ENCODE peak calls at places on chromosome 3, in four cellular contexts. One of them, this sample, is unnamed.

GRCh38 chr3:13025778-13026518 is 47.3 kb downstream of the IQSEC1 start:
- DNase-seq in HepG2: no peak
- DNase-seq in H1: no peak
- DNase-seq in GM12891: no peak
- DNase-seq in this sample: no peak

GRCh38 chr3:197168606-197169005 is 129.8 kb downstream of the DLG1 start:
- DNase-seq in H1: no peak
- DNase-seq in HepG2: no peak
- DNase-seq in GM12891: no peak
- DNase-seq in this sample: no peak

GRCh38 chr3:126540946-126541627 is 17.1 kb downstream of the CHST13 start:
- DNase-seq in H1: no peak
- DNase-seq in HepG2: no peak
- DNase-seq in GM12891: no peak
- DNase-seq in this sample: no peak

GRCh38 chr3:171813897-171814460 is 3.7 kb upstream of the PLD1 start:
- DNase-seq in GM12891: no peak
- DNase-seq in H1: no peak
- DNase-seq in HepG2: no peak
- DNase-seq in this sample: no peak

GRCh38 chr3:171286580-171287249 is 173.5 kb downstream of the TNIK start:
- DNase-seq in GM12891: no peak
- DNase-seq in H1: no peak
- DNase-seq in HepG2: peak
- DNase-seq in this sample: no peak

GRCh38 chr3:14532691-14533456 is 7.3 kb downstream of the GRIP2 start:
- DNase-seq in GM12891: no peak
- DNase-seq in HepG2: peak
- DNase-seq in H1: peak
- DNase-seq in this sample: no peak

GRCh38 chr3:94063497-94064119 is 747 bp downstream of the NSUN3 start:
- DNase-seq in H1: no peak
- DNase-seq in GM12891: no peak
- DNase-seq in HepG2: peak
- DNase-seq in this sample: no peak

GRCh38 chr3:155846119-155846518 is 8.1 kb downstream of the SLC33A1 start:
- DNase-seq in HepG2: no peak
- DNase-seq in H1: no peak
- DNase-seq in GM12891: no peak
- DNase-seq in this sample: no peak

GRCh38 chr3:57910988-57911387 is 97.2 kb upstream of the FLNB start:
- DNase-seq in HepG2: peak
- DNase-seq in H1: no peak
- DNase-seq in GM12891: no peak
- DNase-seq in this sample: no peak

GRCh38 chr3:197809356-197810020 is 18.4 kb downstream of the LRCH3 start:
- DNase-seq in GM12891: no peak
- DNase-seq in HepG2: no peak
- DNase-seq in H1: no peak
- DNase-seq in this sample: no peak

GRCh38 chr3:156743859-156744258 is 69.5 kb downstream of the TIPARP start:
- DNase-seq in GM12891: no peak
- DNase-seq in HepG2: no peak
- DNase-seq in H1: no peak
- DNase-seq in this sample: no peak

GRCh38 chr3:142009029-142009428 is 132.6 kb downstream of the ATP1B3 start:
- DNase-seq in H1: no peak
- DNase-seq in GM12891: no peak
- DNase-seq in HepG2: no peak
- DNase-seq in this sample: no peak

GRCh38 chr3:194134757-194135515 is 1.0 kb upstream of the HES1 start:
- DNase-seq in GM12891: peak
- DNase-seq in H1: peak
- DNase-seq in HepG2: peak
- DNase-seq in this sample: peak

GRCh38 chr3:194136519-194137313 is 768 bp downstream of the HES1 start:
- DNase-seq in HepG2: peak
- DNase-seq in H1: no peak
- DNase-seq in GM12891: no peak
- DNase-seq in this sample: no peak

GRCh38 chr3:194135516-194135805 is 487 bp upstream of the HES1 start:
- DNase-seq in H1: no peak
- DNase-seq in GM12891: no peak
- DNase-seq in HepG2: no peak
- DNase-seq in this sample: no peak

GRCh38 chr3:194137314-194138097 is 1.6 kb downstream of the HES1 start:
- DNase-seq in H1: no peak
- DNase-seq in GM12891: no peak
- DNase-seq in HepG2: peak
- DNase-seq in this sample: peak

GRCh38 chr3:194135806-194136518 is at the start of gene HES1:
- DNase-seq in H1: peak
- DNase-seq in GM12891: peak
- DNase-seq in HepG2: peak
- DNase-seq in this sample: peak
- TF ChIP-seq POLR2A in H1: peak
- TF ChIP-seq POLR2A in GM12891: peak
- TF ChIP-seq POLR2A in HepG2: no peak
- TF ChIP-seq POLR2A in this sample: peak

GRCh38 chr3:98557324-98558010 is 25.7 kb downstream of the GPR15 start:
- DNase-seq in GM12891: no peak
- DNase-seq in HepG2: no peak
- DNase-seq in H1: no peak
- DNase-seq in this sample: no peak
- TF ChIP-seq TAF1 in GM12891: no peak
- TF ChIP-seq TAF1 in HepG2: no peak
- TF ChIP-seq TAF1 in H1: no peak
- TF ChIP-seq TAF1 in this sample: no peak

GRCh38 chr3:45110185-45110833 is 35.9 kb downstream of the CDCP1 start:
- DNase-seq in GM12891: peak
- DNase-seq in H1: no peak
- DNase-seq in HepG2: peak
- DNase-seq in this sample: no peak
- TF ChIP-seq POLR2AphosphoS5 in GM12891: no peak
- TF ChIP-seq POLR2AphosphoS5 in H1: no peak
- TF ChIP-seq POLR2AphosphoS5 in HepG2: no peak
- TF ChIP-seq POLR2AphosphoS5 in this sample: no peak

GRCh38 chr3:186760141-186760813 is 23.1 kb upstream of the EIF4A2 start:
- DNase-seq in HepG2: peak
- DNase-seq in GM12891: no peak
- DNase-seq in H1: no peak
- DNase-seq in this sample: no peak
- TF ChIP-seq POLR2A in HepG2: no peak
- TF ChIP-seq POLR2A in GM12891: no peak
- TF ChIP-seq POLR2A in H1: no peak
- TF ChIP-seq POLR2A in this sample: no peak

GRCh38 chr3:120567370-120568197 is 28.6 kb upstream of the NDUFB4 start:
- DNase-seq in HepG2: peak
- DNase-seq in H1: no peak
- DNase-seq in GM12891: no peak
- DNase-seq in this sample: no peak

GRCh38 chr3:120568624-120569023 is 27.5 kb upstream of the NDUFB4 start:
- DNase-seq in HepG2: no peak
- DNase-seq in GM12891: no peak
- DNase-seq in H1: no peak
- DNase-seq in this sample: no peak

GRCh38 chr3:120569224-120569915 is 26.8 kb upstream of the NDUFB4 start:
- DNase-seq in GM12891: no peak
- DNase-seq in HepG2: no peak
- DNase-seq in H1: no peak
- DNase-seq in this sample: no peak

GRCh38 chr3:120568198-120568523 is 28.0 kb upstream of the NDUFB4 start:
- DNase-seq in HepG2: no peak
- DNase-seq in H1: no peak
- DNase-seq in GM12891: no peak
- DNase-seq in this sample: no peak

GRCh38 chr3:120572027-120572426 is 24.1 kb upstream of the NDUFB4 start:
- DNase-seq in H1: no peak
- DNase-seq in GM12891: no peak
- DNase-seq in HepG2: no peak
- DNase-seq in this sample: no peak
- TF ChIP-seq TAF1 in H1: no peak
- TF ChIP-seq TAF1 in GM12891: no peak
- TF ChIP-seq TAF1 in HepG2: no peak
- TF ChIP-seq TAF1 in this sample: no peak